ENCODE peak calls at places on chromosomes 12 and 14, in six cellular contexts. R, V, Q, T, H and M are unnamed samples.

GRCh38 chr14:88384653-88385205 is 728 bp upstream of the SPATA7 start:
- DNase-seq in H (no peak), R (no peak), Q (no peak), V (peak; percentile 4), T (no peak), M (no peak)

GRCh38 chr14:101564819-101565698 is 3.8 kb downstream of the DIO3 start:
- DNase-seq in Q (no peak), R (no peak), H (no peak), V (peak; percentile 73), T (no peak), M (no peak)

GRCh38 chr14:92473947-92474535 is 39.5 kb upstream of the RIN3 start:
- DNase-seq in R (no peak), H (no peak), Q (no peak), T (no peak), V (no peak), M (no peak)

GRCh38 chr12:124636138-124636968 is 68.9 kb upstream of the NCOR2 start:
- DNase-seq in V (no peak), R (peak; percentile 40), Q (peak; percentile 18), T (no peak), H (no peak), M (peak; percentile 69)

GRCh38 chr12:89999699-90000505 is 291.3 kb upstream of the ATP2B1 start:
- DNase-seq in V (no peak), Q (no peak), H (peak; percentile 54), R (no peak), T (no peak), M (no peak)

GRCh38 chr14:35088514-35088913 is 33.3 kb downstream of the PPP2R3C start:
- DNase-seq in Q (no peak), H (no peak), V (peak; percentile 6), T (no peak), R (no peak), M (no peak)

GRCh38 chr14:99601301-99601945 is 2.6 kb downstream of the CCDC85C start:
- DNase-seq in Q (no peak), H (no peak), V (no peak), R (no peak), T (no peak), M (peak; percentile 54)

GRCh38 chr14:67735361-67735921 is 33.8 kb downstream of the RDH12 start:
- DNase-seq in H (peak; percentile 58), V (no peak), T (no peak), Q (no peak), R (no peak), M (no peak)

GRCh38 chr12:102948941-102949352 is 8.5 kb upstream of the ASCL1 start:
- DNase-seq in V (peak; percentile 61), H (peak; percentile 49), Q (peak; percentile 30), T (no peak), R (peak; percentile 23), M (peak; percentile 26)

GRCh38 chr12:49121047-49121696 is 10.0 kb downstream of the TUBA1B start:
- DNase-seq in H (peak; percentile 65), V (peak; percentile 77), Q (peak; percentile 72), T (peak; percentile 13), R (peak; percentile 69), M (peak; percentile 58)

GRCh38 chr14:104287301-104288009 is 149.1 kb downstream of the KIF26A start:
- DNase-seq in T (no peak), H (no peak), V (no peak), R (no peak), Q (no peak), M (no peak)

GRCh38 chr14:77290705-77291104 is 19.7 kb upstream of the NGB start:
- DNase-seq in T (no peak), R (no peak), V (no peak), Q (no peak), H (no peak), M (no peak)

GRCh38 chr14:64337901-64338615 is 43.9 kb upstream of the ESR2 start:
- DNase-seq in T (peak; percentile 19), V (peak; percentile 66), R (no peak), H (peak; percentile 69), Q (no peak), M (peak; percentile 59)

GRCh38 chr12:87660987-87661769 is 368.0 kb downstream of the C12orf50 start:
- DNase-seq in T (no peak), R (no peak), Q (no peak), H (no peak), V (no peak), M (no peak)

GRCh38 chr14:75752907-75753594 is 92.0 kb downstream of the TTLL5 start:
- DNase-seq in H (no peak), T (no peak), V (no peak), Q (no peak), R (no peak), M (no peak)

GRCh38 chr14:92914087-92914656 is 8.8 kb upstream of the CHGA start:
- DNase-seq in H (peak; percentile 17), T (no peak), Q (no peak), V (no peak), R (no peak), M (no peak)

GRCh38 chr12:104369708-104370107 is 66.2 kb downstream of the EID3 start:
- DNase-seq in R (no peak), Q (no peak), T (no peak), V (no peak), H (no peak), M (no peak)

GRCh38 chr12:67910360-67911292 is 78.6 kb upstream of the IFNG-AS1 start:
- DNase-seq in R (no peak), V (no peak), Q (no peak), H (no peak), T (no peak), M (no peak)

GRCh38 chr14:97306133-97306784 is 509.1 kb downstream of the VRK1 start:
- DNase-seq in R (no peak), H (no peak), Q (no peak), V (no peak), T (no peak), M (no peak)

GRCh38 chr12:50728841-50729240 is 35.1 kb upstream of the ATF1 start:
- DNase-seq in V (no peak), T (no peak), H (no peak), Q (no peak), R (no peak), M (no peak)

GRCh38 chr12:70507442-70507841 is 129.8 kb downstream of the PTPRB start:
- DNase-seq in V (no peak), Q (no peak), R (no peak), T (peak; percentile 3), H (peak; percentile 94), M (no peak)

GRCh38 chr14:103537175-103537990 is 8.4 kb downstream of the TRMT61A start:
- DNase-seq in V (no peak), T (no peak), H (no peak), Q (no peak), R (no peak), M (no peak)

GRCh38 chr14:52013984-52014600 is 24.7 kb downstream of the RTRAF start:
- DNase-seq in V (peak; percentile 45), Q (no peak), H (no peak), T (no peak), R (no peak), M (no peak)

GRCh38 chr14:99773496-99774203 is 19.6 kb upstream of the EML1 start:
- DNase-seq in H (no peak), T (no peak), R (no peak), V (peak; percentile 84), Q (no peak), M (no peak)

GRCh38 chr14:23149745-23150144 is 30.7 kb upstream of the CEBPE start:
- DNase-seq in T (no peak), R (no peak), V (no peak), H (no peak), Q (no peak), M (no peak)

GRCh38 chr12:94074970-94075695 is 73.2 kb upstream of the PLXNC1 start:
- DNase-seq in V (peak; percentile 48), H (peak; percentile 28), R (peak; percentile 34), Q (no peak), T (no peak), M (peak; percentile 35)

GRCh38 chr14:96246535-96246839 is 9.5 kb upstream of the BDKRB1 start:
- DNase-seq in H (no peak), V (no peak), T (no peak), Q (no peak), R (no peak), M (no peak)

GRCh38 chr14:56100556-56100955 is 17.7 kb upstream of the PELI2 start:
- DNase-seq in Q (no peak), R (no peak), T (no peak), H (no peak), V (no peak), M (no peak)

GRCh38 chr14:35825968-35826217 is 245 bp upstream of the BRMS1L start:
- DNase-seq in V (no peak), H (no peak), T (no peak), R (no peak), Q (no peak), M (no peak)

GRCh38 chr12:81329088-81329487 is 251.2 kb downstream of the ACSS3 start:
- DNase-seq in V (no peak), Q (no peak), H (peak; percentile 2), R (no peak), T (peak; percentile 15), M (no peak)

GRCh38 chr14:31944256-31945073 is 132.6 kb upstream of the ARHGAP5 start:
- DNase-seq in R (no peak), V (no peak), H (no peak), Q (no peak), T (no peak), M (peak; percentile 90)

GRCh38 chr14:90355540-90356518 is 24.1 kb upstream of the NRDE2 start:
- DNase-seq in T (no peak), Q (no peak), H (no peak), V (no peak), R (no peak), M (no peak)

GRCh38 chr12:10140001-10140400 is 10.0 kb upstream of the CLEC7A start:
- DNase-seq in T (peak; percentile 29), Q (no peak), R (peak; percentile 44), V (peak; percentile 10), H (peak; percentile 84), M (no peak)

DNA sequence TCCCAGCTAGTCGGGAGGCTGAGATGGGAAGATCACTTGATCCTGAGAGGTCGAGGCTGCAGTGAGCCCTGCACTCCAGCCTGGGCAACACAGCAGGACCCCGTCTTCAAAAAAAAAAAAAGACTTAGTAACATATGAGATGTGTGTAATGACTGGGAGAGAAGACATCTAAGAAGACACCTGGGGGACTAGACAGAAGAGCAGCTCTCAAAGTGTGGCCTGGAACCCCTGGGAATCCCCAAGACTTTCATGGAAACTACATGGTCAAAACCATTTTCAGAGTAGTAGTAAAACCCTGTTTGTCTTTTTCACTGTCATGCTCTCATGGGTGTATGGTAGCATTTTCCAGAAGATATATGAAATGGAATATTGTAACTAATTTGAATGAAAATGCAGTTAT is 45.3 kb downstream of the R3HDM2 start:
- DNase-seq in Q (no peak), R (no peak), H (no peak), V (no peak), T (no peak), M (no peak)
- TF ChIP-seq POLR2AphosphoS5 in Q (no peak), R (no peak), H (no peak), V (no peak), T (no peak), M (no peak)

GRCh38 chr12:512933-513332 is 53.2 kb downstream of the B4GALNT3 start:
- DNase-seq in H (no peak), R (no peak), Q (no peak), T (no peak), V (no peak), M (no peak)
- H3K27ac ChIP-seq in H (no peak overlapping the region), R (no peak overlapping the region), Q (no peak overlapping the region), T (no peak overlapping the region), V (no peak overlapping the region), M (no peak overlapping the region)

GRCh38 chr12:80044694-80045046 is 54.7 kb upstream of the OTOGL start:
- DNase-seq in T (no peak), H (peak; percentile 36), V (no peak), Q (no peak), R (peak; percentile 12), M (no peak)
- TF ChIP-seq POLR2AphosphoS5 in T (no peak), H (no peak), V (peak; percentile 89), Q (no peak), R (no peak), M (no peak)

GRCh38 chr14:69650948-69651369 is 39.6 kb downstream of the SUSD6 start:
- DNase-seq in V (no peak), Q (no peak), H (peak; percentile 64), R (no peak), T (no peak), M (no peak)
- H3K27ac ChIP-seq in V (no peak overlapping the region), Q (no peak overlapping the region), H (peak overlapping the region; percentile 30), R (no peak overlapping the region), T (no peak overlapping the region), M (peak overlapping the region; percentile 83)